ENCODE peak calls at places on chromosomes 11 and 22, in seven cellular contexts. P, L, C, T, R, H and N are unnamed samples.
A peak's percentile ranks its signal among the peaks of the same experiment; 100 is the strongest.

GRCh38 chr22:49922484-49922883 is 4.0 kb downstream of the CRELD2 start:
- DNase-seq in P (no peak), L (no peak), C (no peak), T (no peak), R (no peak), H (no peak), N (no peak)

GRCh38 chr11:123683616-123684170 is 29.3 kb upstream of the SCN3B start:
- DNase-seq in P (no peak), L (no peak), C (no peak), T (no peak), R (no peak), H (no peak), N (no peak)

GRCh38 chr11:132082566-132082965 is 712.2 kb downstream of the NTM start:
- DNase-seq in P (no peak), L (no peak), C (no peak), T (no peak), R (no peak), H (no peak), N (no peak)

GRCh38 chr11:65850217-65851082 is 7.5 kb downstream of the CFL1 start:
- DNase-seq in P (no peak), L (no peak), C (no peak), T (peak; percentile 32), R (peak; percentile 8), H (no peak), N (no peak)

GRCh38 chr11:91366816-91367215 is 857.8 kb upstream of the FAT3 start:
- DNase-seq in P (no peak), L (no peak), C (no peak), T (no peak), R (no peak), H (no peak), N (no peak)

GRCh38 chr22:45757068-45757467 is 85.4 kb downstream of the ATXN10 start:
- DNase-seq in P (no peak), L (peak; percentile 14), C (peak; percentile 58), T (peak; percentile 88), R (peak; percentile 97), H (peak; percentile 72), N (peak; percentile 65)

GRCh38 chr11:13337986-13338436 is 60.4 kb downstream of the BMAL1 start:
- DNase-seq in P (peak; percentile 79), L (peak; percentile 78), C (no peak), T (no peak), R (no peak), H (no peak), N (no peak)

GRCh38 chr22:45507798-45508197 is 5.1 kb downstream of the FBLN1 start:
- DNase-seq in P (no peak), L (no peak), C (no peak), T (no peak), R (no peak), H (no peak), N (no peak)

GRCh38 chr22:46985507-46985882 is 223.0 kb downstream of the TBC1D22A start:
- DNase-seq in P (peak; percentile 2), L (no peak), C (no peak), T (no peak), R (no peak), H (no peak), N (no peak)

GRCh38 chr11:66292543-66293332 is 1.0 kb downstream of the TMEM151A start:
- DNase-seq in P (no peak), L (no peak), C (peak; percentile 47), T (no peak), R (no peak), H (no peak), N (no peak)

GRCh38 chr11:32100495-32100894 is 9.6 kb downstream of the RCN1 start:
- DNase-seq in P (peak; percentile 33), L (peak; percentile 45), C (no peak), T (no peak), R (no peak), H (no peak), N (no peak)

GRCh38 chr11:30521297-30522071 is 64.7 kb downstream of the MPPED2 start:
- DNase-seq in P (no peak), L (no peak), C (no peak), T (no peak), R (no peak), H (no peak), N (no peak)

DNA sequence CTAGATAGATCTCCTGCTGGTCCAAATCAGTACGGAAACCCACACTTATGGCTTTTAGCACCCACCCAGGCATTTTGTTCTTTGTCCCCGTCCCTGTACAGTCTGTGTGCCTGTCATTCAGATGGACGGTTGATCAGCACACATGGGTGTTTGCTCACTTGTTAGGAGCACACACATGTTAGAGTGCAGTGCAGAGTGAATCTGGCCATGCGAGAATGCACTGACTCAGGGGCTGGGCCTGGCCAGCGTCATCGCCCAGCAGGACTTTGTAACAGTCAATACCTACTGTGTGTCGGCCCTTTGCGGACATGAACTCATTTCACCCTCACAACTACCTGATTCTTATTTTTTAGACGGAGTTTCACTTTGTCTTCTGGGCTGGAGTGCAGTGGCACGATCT is 3.4 kb downstream of the RPS6KA4 start:
- DNase-seq in P (no peak), L (no peak), C (no peak), T (no peak), R (no peak), H (no peak), N (no peak)
- H3K4me2 ChIP-seq in P (no peak overlapping the region), L (no peak overlapping the region), C (no peak overlapping the region), T (no peak overlapping the region), R (no peak overlapping the region), H (no peak overlapping the region), N (no peak overlapping the region)

GRCh38 chr22:24181088-24181995 is at the start of gene SUSD2:
- DNase-seq in P (peak; percentile 31), L (no peak), C (peak; percentile 70), T (peak; percentile 71), R (peak; percentile 53), H (peak; percentile 93), N (no peak)

GRCh38 chr22:24178021-24178431 is 3.3 kb upstream of the SUSD2 start:
- DNase-seq in P (no peak), L (no peak), C (no peak), T (no peak), R (no peak), H (no peak), N (no peak)

GRCh38 chr22:24178502-24179440 is 2.5 kb upstream of the SUSD2 start:
- DNase-seq in P (no peak), L (no peak), C (peak; percentile 71), T (peak; percentile 67), R (peak; percentile 66), H (no peak), N (no peak)

GRCh38 chr22:24180316-24181087 is 785 bp upstream of the SUSD2 start:
- DNase-seq in P (no peak), L (no peak), C (no peak), T (no peak), R (no peak), H (peak; percentile 51), N (no peak)

DNA sequence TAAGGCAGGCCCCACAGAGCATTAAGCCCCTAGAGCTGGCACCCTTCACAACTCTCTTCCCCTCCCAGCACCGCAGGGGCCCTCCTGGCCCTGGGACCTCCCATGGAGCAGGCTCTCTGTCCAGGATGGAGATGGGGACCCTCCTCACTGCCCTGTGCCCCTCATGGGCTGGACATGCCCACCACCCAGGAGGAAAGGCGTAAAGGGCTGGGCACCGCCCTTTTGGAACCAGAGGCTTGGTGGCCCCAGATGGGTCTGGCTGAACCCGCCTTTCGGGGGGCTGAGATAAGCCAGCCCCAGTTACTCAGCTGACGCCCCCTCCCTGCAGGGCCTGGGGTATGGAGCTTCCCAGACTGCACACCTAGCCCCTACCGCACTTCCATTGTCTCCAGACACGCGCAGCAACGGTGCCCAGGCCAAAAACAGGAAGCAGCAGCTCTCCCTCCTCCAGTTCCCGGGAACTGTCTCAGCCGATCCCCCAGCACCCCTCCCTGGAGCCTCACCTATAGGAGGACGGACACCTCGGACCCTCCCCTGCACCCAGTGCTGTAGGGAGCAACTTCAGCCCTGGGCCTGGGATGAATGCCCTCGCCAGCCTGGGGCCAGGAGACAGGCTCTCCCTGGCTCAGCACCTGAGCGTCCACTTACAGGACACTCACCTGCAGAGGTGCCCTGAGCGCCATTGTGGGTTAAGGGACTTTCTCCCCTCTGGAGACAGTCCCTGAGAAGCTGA is 1.6 kb upstream of the SUSD2 start:
- DNase-seq in P (no peak), L (no peak), C (no peak), T (no peak), R (no peak), H (no peak), N (no peak)
- H2BK5ac ChIP-seq in P (no peak overlapping the region), L (no peak overlapping the region), C (no peak overlapping the region), T (no peak overlapping the region), R (no peak overlapping the region), H (no peak overlapping the region), N (peak overlapping the region; percentile 11)

GRCh38 chr11:12285106-12285505 is 92.3 kb upstream of the PARVA start:
- DNase-seq in P (peak; percentile 99), L (peak; percentile 98), C (no peak), T (no peak), R (no peak), H (peak; percentile 13), N (no peak)

GRCh38 chr11:12287374-12288211 is 89.8 kb upstream of the PARVA start:
- DNase-seq in P (peak; percentile 97), L (peak; percentile 99), C (peak; percentile 83), T (peak; percentile 89), R (peak; percentile 92), H (peak; percentile 86), N (peak; percentile 56)

GRCh38 chr11:12287009-12287373 is 90.4 kb upstream of the PARVA start:
- DNase-seq in P (peak; percentile 97), L (peak; percentile 96), C (peak; percentile 31), T (no peak), R (peak; percentile 96), H (peak; percentile 73), N (no peak)

GRCh38 chr11:12285811-12286222 is 91.6 kb upstream of the PARVA start:
- DNase-seq in P (peak; percentile 39), L (peak; percentile 45), C (peak; percentile 30), T (no peak), R (no peak), H (no peak), N (no peak)

GRCh38 chr11:12286606-12287005 is 90.8 kb upstream of the PARVA start:
- DNase-seq in P (no peak), L (no peak), C (no peak), T (no peak), R (no peak), H (no peak), N (no peak)
- H3K4me2 ChIP-seq in P (no peak overlapping the region), L (peak overlapping the region; percentile 48), C (no peak overlapping the region), T (no peak overlapping the region), R (no peak overlapping the region), H (no peak overlapping the region), N (no peak overlapping the region)

DNA sequence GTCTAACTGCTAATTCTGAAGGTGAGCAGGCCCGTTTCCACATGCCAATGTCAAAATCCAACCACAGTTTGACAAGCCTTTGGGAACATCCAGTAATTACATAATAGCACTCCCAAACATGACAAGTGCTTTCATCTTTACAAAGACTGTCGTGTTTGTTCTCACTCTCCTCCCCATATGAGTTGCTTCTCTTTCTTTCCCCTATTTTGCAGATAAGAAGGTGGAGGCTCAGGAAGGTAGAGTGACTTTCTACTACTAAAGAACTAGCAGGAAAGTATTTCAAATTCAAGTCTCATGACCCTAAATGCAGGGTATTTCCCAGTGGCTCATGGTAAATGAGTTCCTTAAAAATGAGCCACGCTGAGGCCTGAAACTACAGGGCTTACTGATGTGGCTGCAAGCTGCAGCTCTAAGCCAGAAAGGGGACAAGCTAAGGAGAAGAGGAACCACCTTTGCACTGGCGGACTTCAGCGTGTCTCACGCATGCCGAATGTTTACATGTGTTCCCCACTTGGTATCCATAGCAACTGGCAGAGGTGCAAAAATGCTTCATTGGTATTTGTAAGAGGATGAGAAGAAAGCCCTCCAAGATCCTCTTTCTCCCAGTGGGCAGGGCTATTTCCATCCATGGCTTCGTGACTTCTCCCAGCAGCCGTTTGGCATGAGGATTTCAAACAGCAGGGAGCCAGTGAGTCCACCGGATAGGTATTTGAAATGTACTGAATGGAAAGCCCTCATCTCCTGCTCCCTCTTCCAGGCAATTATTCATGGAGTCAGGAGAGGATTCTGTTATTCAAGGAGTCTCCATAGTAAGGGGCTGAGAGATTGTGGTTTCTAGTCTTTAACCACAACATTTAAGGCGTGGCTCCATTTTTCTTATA is 55.5 kb upstream of the CD44 start:
- DNase-seq in P (peak; percentile 96), L (peak; percentile 98), C (no peak), T (peak; percentile 38), R (peak; percentile 98), H (peak; percentile 54), N (no peak)
- H2BK5ac ChIP-seq in P (peak overlapping the region; percentile 79), L (peak overlapping the region; percentile 91), C (no peak overlapping the region), T (no peak overlapping the region), R (no peak overlapping the region), H (no peak overlapping the region), N (no peak overlapping the region)